ENCODE peak calls at places on chromosome 18, in four cellular contexts. A is uterus, P is HepG2, Z is ovary. U is an unnamed sample. For H3K9me3, the result is how much of the 10 kb centered on the place peaks cover.

GRCh38 chr18:48333563-48333962 is 75.6 kb downstream of the ZBTB7C start:
- DNase-seq in A (no peak), P (no peak), Z (no peak), U (peak)

GRCh38 chr18:48940854-48941531 is 9.8 kb downstream of the SMAD7 start:
- DNase-seq in A (no peak), Z (no peak), P (no peak), U (no peak)

GRCh38 chr18:24601624-24602023 is 141.2 kb downstream of the HRH4 start:
- DNase-seq in A (no peak), P (no peak), Z (no peak), U (no peak)

GRCh38 chr18:49340446-49340845 is 120.0 kb downstream of the DYM start:
- DNase-seq in A (no peak), P (no peak), Z (no peak), U (no peak)

GRCh38 chr18:73201940-73202339 is 334.2 kb upstream of the NETO1 start:
- DNase-seq in A (no peak), P (no peak), Z (no peak), U (no peak)

GRCh38 chr18:68874361-68874760 is 76.5 kb downstream of the CCDC102B start:
- DNase-seq in A (no peak), P (no peak), Z (no peak), U (no peak)

GRCh38 chr18:75060185-75060584 is 148.8 kb downstream of the PTGR3 start:
- DNase-seq in P (no peak), Z (no peak), A (no peak), U (peak)

GRCh38 chr18:49062832-49063226 is 112.1 kb upstream of the SMAD7 start:
- DNase-seq in A (no peak), Z (no peak), P (no peak), U (no peak)

DNA sequence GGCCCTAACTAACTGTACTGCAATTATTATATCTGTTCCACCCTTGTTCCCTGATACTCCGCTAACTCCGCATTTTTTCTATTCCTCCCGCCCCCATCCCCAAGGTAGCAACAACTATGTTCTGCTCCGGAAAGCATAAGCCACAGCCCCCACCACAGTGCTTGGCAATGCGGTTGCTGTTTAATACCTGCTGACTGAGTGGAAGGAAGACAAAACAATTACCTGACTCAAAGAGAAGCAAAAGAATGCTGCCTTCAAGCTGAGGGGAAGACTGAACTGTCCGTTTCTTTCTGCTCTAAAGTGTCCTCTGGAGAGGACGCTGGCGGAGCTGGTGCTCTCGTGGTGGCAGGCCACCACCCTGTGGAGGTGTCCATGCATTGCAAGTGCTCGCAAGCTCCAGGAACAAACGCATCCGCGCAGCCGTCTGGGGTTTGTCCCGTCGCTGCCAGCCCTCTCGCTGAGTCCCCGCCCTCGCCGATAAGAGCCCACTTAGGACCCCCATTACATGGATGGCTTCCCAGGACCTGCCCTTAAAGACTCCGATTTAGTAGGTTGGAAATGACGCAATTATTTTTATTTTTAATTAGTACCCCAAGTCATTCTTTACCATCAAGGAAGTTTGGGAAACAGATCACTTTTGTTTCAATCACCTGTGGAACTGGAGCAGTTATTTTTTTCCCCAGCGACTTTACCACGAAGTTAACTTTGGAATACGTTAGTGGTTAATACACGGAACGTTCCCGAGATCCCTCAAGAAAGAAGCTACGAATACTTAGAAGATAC is 1.6 kb upstream of the MYL12A start:
- DNase-seq in A (peak), P (peak), Z (peak), U (peak)
- TF ChIP-seq POLR2A in A (no peak), P (peak), Z (peak), U (no peak)

GRCh38 chr18:45805551-45805950 is 19.9 kb upstream of the SIGLEC15 start:
- DNase-seq in Z (no peak), P (no peak), A (no peak), U (no peak)
- H3K9me3 ChIP-seq in Z (under half), P (under half), A (under half), U (under half)

GRCh38 chr18:35972197-35973000 is at the start of gene RMP24:
- DNase-seq in P (peak), Z (peak), A (peak), U (peak)
- TF ChIP-seq POLR2A in P (peak), Z (peak), A (peak), U (no peak)

DNA sequence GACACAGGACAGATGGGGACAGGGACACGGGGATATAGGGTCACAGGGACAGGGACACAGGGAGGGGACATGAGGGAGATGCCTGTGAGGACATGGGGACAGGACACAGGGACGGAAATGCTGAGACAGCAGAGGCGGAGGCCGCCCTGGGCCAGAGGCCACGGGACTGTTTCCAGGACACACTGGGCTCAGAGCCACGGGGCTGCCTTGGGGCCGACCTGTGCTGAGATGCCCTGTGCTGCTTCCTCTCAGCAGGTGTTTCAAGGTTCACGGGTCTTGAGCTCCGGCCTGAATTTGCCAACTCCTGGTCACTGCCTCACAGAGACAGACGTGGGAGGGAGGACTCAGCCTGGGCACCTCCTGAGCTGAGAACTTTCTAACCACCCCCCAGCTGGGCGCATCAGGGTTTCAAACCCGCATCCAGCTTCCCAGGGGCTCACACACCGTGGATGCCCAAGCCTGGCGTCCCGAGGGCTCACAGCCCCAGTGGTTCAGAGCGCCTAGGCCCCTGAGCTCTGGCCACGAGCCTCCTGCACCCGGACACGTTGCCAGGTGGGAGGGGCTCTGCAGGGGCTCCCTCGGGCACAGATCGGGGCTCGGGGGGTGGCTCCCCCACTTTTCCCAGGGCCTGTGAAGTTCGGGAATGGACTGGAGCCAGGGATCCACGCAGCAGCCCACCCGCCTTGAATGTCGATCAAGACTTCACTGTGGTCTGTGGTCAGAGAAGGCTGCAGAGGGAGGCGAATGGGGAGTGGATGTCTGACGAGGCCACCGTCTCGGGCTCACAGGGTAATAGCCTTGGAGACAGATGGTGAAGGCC is 64.1 kb downstream of the SLC66A2 start:
- DNase-seq in A (no peak), Z (no peak), P (no peak), U (peak)
- H3K9me3 ChIP-seq in A (under half), Z (under half), P (under half), U (under half)

GRCh38 chr18:76621782-76622495 is 126.9 kb upstream of the ZNF516 start:
- DNase-seq in A (no peak), Z (no peak), P (no peak), U (no peak)

GRCh38 chr18:76620326-76620813 is 125.3 kb upstream of the ZNF516 start:
- DNase-seq in A (peak), Z (peak), P (no peak), U (peak)

GRCh38 chr18:76618721-76619120 is 123.7 kb upstream of the ZNF516 start:
- DNase-seq in A (no peak), P (no peak), Z (no peak), U (peak)

GRCh38 chr18:76621184-76621583 is 126.1 kb upstream of the ZNF516 start:
- DNase-seq in A (no peak), P (no peak), Z (no peak), U (no peak)

DNA sequence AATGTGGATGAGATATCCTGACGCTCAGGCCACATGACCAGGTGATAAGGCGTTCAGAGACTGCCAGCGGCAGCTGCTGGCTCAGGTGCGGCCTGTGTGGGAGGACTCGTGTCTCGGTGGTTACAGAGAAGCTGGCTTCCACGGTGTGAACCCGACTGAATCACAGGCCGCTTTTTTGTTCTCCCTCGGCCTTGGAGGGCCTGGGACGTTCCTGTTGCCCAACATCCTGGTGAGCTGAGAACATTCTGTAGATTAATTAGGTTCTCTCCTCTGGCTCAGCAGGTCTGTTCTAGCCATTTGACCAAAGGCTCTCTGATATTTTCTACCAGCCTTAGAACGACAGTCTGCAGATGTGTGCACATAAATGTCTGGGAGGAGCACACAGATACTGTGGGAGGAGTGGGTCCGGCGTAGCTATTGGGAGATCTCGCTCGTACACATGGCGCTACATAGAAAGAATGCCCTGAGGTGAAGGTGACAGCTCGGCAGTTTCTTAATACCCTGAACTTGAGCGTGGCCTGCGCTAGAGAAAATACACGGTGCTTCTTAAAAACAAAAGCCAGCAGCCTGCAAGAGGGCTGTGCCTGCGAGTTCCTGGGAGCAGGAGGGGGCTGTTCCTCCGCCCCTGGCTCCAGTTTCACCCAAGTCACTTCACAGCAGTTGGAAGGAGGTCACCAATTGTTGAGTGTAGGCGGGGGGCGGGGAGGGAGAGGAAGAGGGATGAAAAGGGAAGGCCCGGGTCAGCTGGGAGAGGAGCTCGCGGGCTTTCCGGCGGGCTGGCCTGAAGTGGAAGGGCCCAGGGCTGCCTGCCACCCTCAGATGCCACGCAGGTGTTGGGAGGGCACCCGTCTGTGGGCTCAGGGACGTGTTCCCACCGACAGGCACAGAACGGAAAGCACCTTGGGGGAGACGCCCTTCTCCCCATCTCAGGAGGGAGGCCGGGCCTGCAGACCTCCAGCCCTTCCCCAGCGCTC is 124.6 kb upstream of the ZNF516 start:
- DNase-seq in P (no peak), A (peak), Z (peak), U (peak)
- TF ChIP-seq POLR2A in P (no peak), A (no peak), Z (peak), U (no peak)

U was measured in testis.